ENCODE peak calls at places on chromosome 20, in six cellular contexts. B is endothelial cell of umbilical vein, C is esophagus squamous epithelium, A is spleen, O is tibial nerve, M is BJ. R is an unnamed sample.

GRCh38 chr20:36105731-36106226 is 48.8 kb upstream of the EPB41L1 start:
- DNase-seq in B (no peak), C (no peak), A (no peak), O (no peak), M (no peak), R (no peak)

GRCh38 chr20:5806457-5807263 is 56.5 kb downstream of the SHLD1 start:
- DNase-seq in B (peak; percentile 11), C (no peak), A (no peak), O (no peak), M (no peak), R (no peak)

GRCh38 chr20:13220194-13220856 is 749 bp upstream of the ISM1 start:
- DNase-seq in B (peak; percentile 24), C (no peak), A (peak; percentile 79), O (peak; percentile 58), M (no peak), R (peak; percentile 15)

GRCh38 chr20:8454137-8454712 is 322.2 kb downstream of the PLCB1 start:
- DNase-seq in B (peak; percentile 80), C (no peak), A (no peak), O (no peak), M (peak; percentile 70), R (peak; percentile 39)

GRCh38 chr20:19492937-19493336 is 265.1 kb upstream of the RIN2 start:
- DNase-seq in B (no peak), C (no peak), A (no peak), O (no peak), M (no peak), R (no peak)

GRCh38 chr20:52420805-52421204 is 229.2 kb upstream of the ZFP64 start:
- DNase-seq in B (no peak), C (no peak), A (no peak), O (no peak), M (no peak), R (no peak)

GRCh38 chr20:44541957-44542356 is 20.1 kb upstream of the SERINC3 start:
- DNase-seq in B (no peak), C (no peak), A (no peak), O (no peak), M (no peak), R (no peak)

GRCh38 chr20:4555188-4555893 is 166.4 kb upstream of the PRND start:
- DNase-seq in B (peak; percentile 88), C (no peak), A (no peak), O (no peak), M (no peak), R (peak; percentile 75)

GRCh38 chr20:37362821-37363220 is 16.9 kb downstream of the SRC start:
- DNase-seq in B (no peak), C (no peak), A (peak; percentile 55), O (no peak), M (no peak), R (no peak)

GRCh38 chr20:11810316-11811130 is 107.2 kb upstream of the BTBD3 start:
- DNase-seq in B (no peak), C (no peak), A (no peak), O (no peak), M (no peak), R (peak; percentile 76)

GRCh38 chr20:37539956-37540455 is 12.3 kb upstream of the BLCAP start:
- DNase-seq in B (no peak), C (no peak), A (no peak), O (no peak), M (no peak), R (no peak)

GRCh38 chr20:51337126-51337805 is 205.3 kb downstream of the NFATC2 start:
- DNase-seq in B (no peak), C (no peak), A (no peak), O (no peak), M (no peak), R (peak; percentile 57)

GRCh38 chr20:61268024-61268423 is 16.0 kb downstream of the CDH4 start:
- DNase-seq in B (no peak), C (no peak), A (peak; percentile 67), O (no peak), M (no peak), R (no peak)

GRCh38 chr20:20010639-20011500 is 6.3 kb upstream of the NAA20 start:
- DNase-seq in B (peak; percentile 82), C (no peak), A (no peak), O (no peak), M (peak; percentile 82), R (no peak)

GRCh38 chr20:46995561-46996142 is 101.0 kb downstream of the EYA2 start:
- DNase-seq in B (no peak), C (no peak), A (peak; percentile 6), O (no peak), M (no peak), R (no peak)

GRCh38 chr20:47258745-47259695 is 97.5 kb downstream of the ZMYND8 start:
- DNase-seq in B (peak; percentile 66), C (no peak), A (no peak), O (peak; percentile 46), M (no peak), R (peak; percentile 80)

GRCh38 chr20:23636182-23636907 is 1.4 kb downstream of the CST3 start:
- DNase-seq in B (no peak), C (no peak), A (no peak), O (no peak), M (no peak), R (no peak)

GRCh38 chr20:41166201-41167117 is 29.1 kb downstream of the PLCG1 start:
- DNase-seq in B (no peak), C (no peak), A (peak; percentile 62), O (no peak), M (no peak), R (no peak)

GRCh38 chr20:58618694-58619540 is 32.2 kb upstream of the STX16 start:
- DNase-seq in B (no peak), C (no peak), A (peak; percentile 58), O (no peak), M (no peak), R (peak; percentile 88)

GRCh38 chr20:41040855-41041254 is 12.2 kb downstream of the TOP1 start:
- DNase-seq in B (no peak), C (no peak), A (no peak), O (no peak), M (no peak), R (no peak)

GRCh38 chr20:54122189-54122588 is 51.6 kb downstream of the CYP24A1 start:
- DNase-seq in B (no peak), C (no peak), A (no peak), O (no peak), M (no peak), R (peak; percentile 88)

GRCh38 chr20:23212482-23212881 is 126.4 kb upstream of the CD93 start:
- DNase-seq in B (no peak), C (no peak), A (no peak), O (no peak), M (no peak), R (no peak)

GRCh38 chr20:34475979-34476736 is 40.1 kb upstream of the DYNLRB1 start:
- DNase-seq in B (peak; percentile 51), C (no peak), A (peak; percentile 87), O (no peak), M (no peak), R (no peak)
- TF ChIP-seq CTCF in B (peak; percentile 65), C (peak; percentile 73), A (peak; percentile 24), O (peak; percentile 79), M (peak; percentile 50), R (peak; percentile 63)

GRCh38 chr20:3239867-3240775 is 1.1 kb upstream of the SLC4A11 start:
- DNase-seq in B (peak; percentile 36), C (no peak), A (peak; percentile 71), O (no peak), M (no peak), R (peak; percentile 58)
- H3K27me3 ChIP-seq in B (no peaks in the 10 kb centered on the region), C (no peaks in the 10 kb centered on the region), A (peaks cover 78% of the 10 kb centered on the region), O (no peaks in the 10 kb centered on the region), M (peaks cover 4% of the 10 kb centered on the region), R (no peaks in the 10 kb centered on the region)

DNA sequence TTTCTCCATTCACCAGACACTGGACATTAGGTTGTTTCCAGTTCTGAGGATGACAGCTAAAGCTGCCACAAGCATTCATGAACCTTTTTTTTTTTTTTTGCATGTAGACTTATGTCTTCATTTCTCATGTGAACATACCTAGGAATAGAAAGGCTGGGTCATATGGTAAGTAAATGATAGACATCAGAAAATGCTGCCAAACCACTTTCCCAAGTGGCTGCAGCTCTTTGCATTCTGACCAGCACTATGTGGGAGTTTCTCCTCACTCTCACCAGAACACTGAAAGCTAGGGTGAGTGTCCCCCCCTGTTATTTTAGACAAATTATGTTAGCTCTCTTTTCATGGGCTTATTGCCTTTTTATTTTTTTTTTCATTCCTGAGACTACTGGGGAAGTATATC is 197.5 kb downstream of the OTOR start:
- DNase-seq in B (no peak), C (no peak), A (no peak), O (no peak), M (no peak), R (no peak)
- TF ChIP-seq CTCF in B (no peak), C (no peak), A (no peak), O (no peak), M (no peak), R (no peak)

GRCh38 chr20:63128956-63129355 is 87.0 kb downstream of the YTHDF1 start:
- DNase-seq in B (no peak), C (no peak), A (peak; percentile 43), O (no peak), M (no peak), R (no peak)

GRCh38 chr20:63126876-63127699 is 88.8 kb downstream of the YTHDF1 start:
- DNase-seq in B (no peak), C (no peak), A (peak; percentile 54), O (no peak), M (no peak), R (no peak)

GRCh38 chr20:63129376-63129965 is 86.5 kb downstream of the YTHDF1 start:
- DNase-seq in B (no peak), C (no peak), A (peak; percentile 22), O (no peak), M (no peak), R (no peak)

GRCh38 chr20:63128367-63128766 is 87.6 kb downstream of the YTHDF1 start:
- DNase-seq in B (no peak), C (no peak), A (peak; percentile 56), O (no peak), M (no peak), R (no peak)

GRCh38 chr20:63127700-63128364 is 88.1 kb downstream of the YTHDF1 start:
- DNase-seq in B (no peak), C (no peak), A (peak; percentile 7), O (no peak), M (no peak), R (no peak)
- H3K27me3 ChIP-seq in B (no peaks in the 10 kb centered on the region), C (no peaks in the 10 kb centered on the region), A (peaks cover 54% of the 10 kb centered on the region), O (no peaks in the 10 kb centered on the region), M (peaks cover 6% of the 10 kb centered on the region), R (no peaks in the 10 kb centered on the region)

GRCh38 chr20:48897298-48898044 is 24.0 kb upstream of the ARFGEF2 start:
- DNase-seq in B (peak; percentile 64), C (no peak), A (no peak), O (no peak), M (peak; percentile 68), R (peak; percentile 88)

GRCh38 chr20:48891235-48892048 is 30.1 kb upstream of the ARFGEF2 start:
- DNase-seq in B (no peak), C (no peak), A (no peak), O (no peak), M (no peak), R (no peak)

GRCh38 chr20:48892849-48893352 is 28.6 kb upstream of the ARFGEF2 start:
- DNase-seq in B (no peak), C (no peak), A (no peak), O (no peak), M (no peak), R (no peak)

GRCh38 chr20:48892049-48892470 is 29.5 kb upstream of the ARFGEF2 start:
- DNase-seq in B (no peak), C (no peak), A (no peak), O (no peak), M (no peak), R (no peak)

GRCh38 chr20:48893374-48893773 is 28.1 kb upstream of the ARFGEF2 start:
- DNase-seq in B (no peak), C (no peak), A (no peak), O (no peak), M (no peak), R (no peak)
- TF ChIP-seq CTCF in B (no peak), C (no peak), A (no peak), O (no peak), M (no peak), R (no peak)